ENCODE peak calls at places on chromosomes 16 and 17, in ten cellular contexts. L is fibroblast of lung, Q is neural crest cell, F is gastrocnemius medialis, V is DND-41, X is H9, U is fibroblast of mammary gland, O is choroid plexus epithelial cell, W is GM12865, Z is upper lobe of right lung. P is an unnamed sample.

GRCh38 chr17:9408381-9408780 is 167.2 kb downstream of the STX8 start:
- DNase-seq in L (peak), Q (no peak), F (no peak), V (no peak), X (no peak), U (peak), O (peak), W (no peak), Z (no peak), P (no peak)

GRCh38 chr17:48468299-48468698 is 38.3 kb upstream of the SKAP1 start:
- DNase-seq in L (no peak), Q (no peak), F (no peak), V (no peak), X (no peak), U (no peak), O (no peak), W (no peak), Z (no peak), P (no peak)

GRCh38 chr17:18041776-18042175 is 2.6 kb downstream of the GID4 start:
- DNase-seq in L (peak), Q (no peak), F (peak), V (no peak), X (no peak), U (peak), O (peak), W (no peak), Z (no peak), P (no peak)

GRCh38 chr17:59706900-59707181 is 389 bp downstream of the PTRH2 start:
- DNase-seq in L (no peak), Q (no peak), F (no peak), V (no peak), X (no peak), U (no peak), O (no peak), W (no peak), Z (no peak), P (no peak)

GRCh38 chr16:23534868-23535860 is 22.0 kb downstream of the EARS2 start:
- DNase-seq in L (no peak), Q (no peak), F (no peak), V (no peak), X (no peak), U (no peak), O (no peak), W (no peak), Z (no peak), P (no peak)

GRCh38 chr17:17849147-17849820 is 12.5 kb upstream of the SREBF1 start:
- DNase-seq in L (peak), Q (no peak), F (peak), V (peak), X (no peak), U (peak), O (peak), W (peak), Z (peak), P (no peak)

GRCh38 chr17:82047379-82047778 is 4.2 kb downstream of the RFNG start:
- DNase-seq in L (no peak), Q (no peak), F (no peak), V (no peak), X (no peak), U (no peak), O (no peak), W (no peak), Z (no peak), P (no peak)

GRCh38 chr16:83967838-83968482 is at the start of gene NECAB2:
- DNase-seq in L (no peak), Q (peak), F (no peak), V (no peak), X (no peak), U (peak), O (peak), W (peak), Z (no peak), P (peak)

GRCh38 chr17:75590314-75590761 is 2.7 kb downstream of the MYO15B start:
- DNase-seq in L (no peak), Q (no peak), F (no peak), V (no peak), X (peak), U (no peak), O (no peak), W (no peak), Z (no peak), P (no peak)

GRCh38 chr16:6804461-6804860 is 528.2 kb upstream of the RBFOX1 start:
- DNase-seq in L (no peak), Q (no peak), F (no peak), V (no peak), X (no peak), U (no peak), O (no peak), W (no peak), Z (no peak), P (no peak)

GRCh38 chr16:58040945-58041627 is 15.5 kb downstream of the MMP15 start:
- DNase-seq in L (no peak), Q (no peak), F (no peak), V (no peak), X (no peak), U (no peak), O (no peak), W (no peak), Z (peak), P (no peak)

GRCh38 chr17:819251-819650 is 37.1 kb downstream of the MRM3 start:
- DNase-seq in L (no peak), Q (no peak), F (no peak), V (no peak), X (no peak), U (no peak), O (no peak), W (no peak), Z (no peak), P (no peak)

GRCh38 chr17:7586673-7587419 is 3.0 kb downstream of the SOX15 start:
- DNase-seq in L (no peak), Q (no peak), F (no peak), V (no peak), X (peak), U (no peak), O (no peak), W (no peak), Z (no peak), P (no peak)

GRCh38 chr17:20852541-20853370 is 190.1 kb downstream of the USP22 start:
- DNase-seq in L (peak), Q (peak), F (no peak), V (no peak), X (peak), U (no peak), O (peak), W (peak), Z (no peak), P (no peak)

GRCh38 chr17:82767041-82767754 is 15.3 kb downstream of the TBCD start:
- DNase-seq in L (peak), Q (peak), F (no peak), V (peak), X (peak), U (peak), O (peak), W (peak), Z (no peak), P (no peak)

GRCh38 chr17:5209396-5209795 is 17.7 kb upstream of the ZNF594 start:
- DNase-seq in L (peak), Q (no peak), F (no peak), V (no peak), X (no peak), U (peak), O (peak), W (no peak), Z (no peak), P (no peak)

GRCh38 chr16:53817117-53817516 is 113.2 kb downstream of the FTO start:
- DNase-seq in L (peak), Q (no peak), F (no peak), V (no peak), X (no peak), U (peak), O (peak), W (no peak), Z (no peak), P (no peak)

GRCh38 chr16:69626256-69626655 is 60.5 kb downstream of the NFAT5 start:
- DNase-seq in L (peak), Q (no peak), F (no peak), V (no peak), X (no peak), U (peak), O (peak), W (no peak), Z (no peak), P (no peak)

GRCh38 chr17:63622571-63623390 is 564 bp downstream of the MAP3K3 start:
- DNase-seq in L (peak), Q (peak), F (peak), V (peak), X (peak), U (peak), O (peak), W (peak), Z (peak), P (peak)

GRCh38 chr17:20022701-20023100 is 13.5 kb downstream of the SPECC1 start:
- DNase-seq in L (no peak), Q (no peak), F (no peak), V (no peak), X (no peak), U (peak), O (no peak), W (no peak), Z (no peak), P (no peak)

GRCh38 chr16:80680839-80681238 is 123.6 kb downstream of the CDYL2 start:
- DNase-seq in L (no peak), Q (no peak), F (no peak), V (no peak), X (no peak), U (no peak), O (no peak), W (no peak), Z (no peak), P (no peak)

GRCh38 chr17:7282752-7283321 is 1.3 kb downstream of the SLC2A4 start:
- DNase-seq in L (peak), Q (no peak), F (peak), V (no peak), X (no peak), U (no peak), O (no peak), W (no peak), Z (no peak), P (no peak)

GRCh38 chr16:86772671-86773338 is 194.5 kb downstream of the FOXL1 start:
- DNase-seq in L (no peak), Q (no peak), F (no peak), V (no peak), X (no peak), U (peak), O (peak), W (no peak), Z (no peak), P (no peak)

GRCh38 chr16:28093383-28093725 is 29.8 kb upstream of the GSG1L start:
- DNase-seq in L (no peak), Q (no peak), F (no peak), V (no peak), X (no peak), U (no peak), O (no peak), W (no peak), Z (no peak), P (no peak)

GRCh38 chr17:55448681-55449080 is 27.0 kb upstream of the MMD start:
- DNase-seq in L (peak), Q (no peak), F (no peak), V (no peak), X (no peak), U (peak), O (peak), W (no peak), Z (no peak), P (no peak)

GRCh38 chr17:57675427-57675826 is 69.7 kb downstream of the CCDC182 start:
- DNase-seq in L (no peak), Q (no peak), F (no peak), V (no peak), X (no peak), U (no peak), O (no peak), W (no peak), Z (no peak), P (no peak)

DNA sequence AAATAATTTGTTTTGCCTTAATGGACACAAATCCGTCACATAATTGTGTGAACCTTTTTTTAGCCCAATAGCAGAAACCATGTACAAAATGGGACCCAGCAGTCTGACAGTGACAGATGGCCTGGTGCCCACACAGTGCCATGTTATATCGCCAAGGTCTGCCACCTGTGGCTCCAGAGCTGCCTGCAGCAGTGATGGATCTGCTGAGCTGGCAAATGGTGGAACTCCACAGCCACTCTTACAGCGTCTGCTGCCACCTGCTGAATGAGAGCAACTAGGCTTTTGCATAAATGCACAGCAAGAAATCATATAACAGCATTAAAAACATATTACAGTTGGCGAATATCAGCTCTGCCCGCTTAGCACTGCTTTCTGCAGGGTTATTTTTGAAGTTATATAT is 59.4 kb downstream of the NUP93 start:
- DNase-seq in L (peak), Q (no peak), F (peak), V (peak), X (no peak), U (peak), O (peak), W (peak), Z (no peak), P (no peak)
- TF ChIP-seq CTCF in L (peak), Q (no peak), F (no peak), V (peak), X (peak), U (peak), O (peak), W (peak), Z (peak), P (no peak)

DNA sequence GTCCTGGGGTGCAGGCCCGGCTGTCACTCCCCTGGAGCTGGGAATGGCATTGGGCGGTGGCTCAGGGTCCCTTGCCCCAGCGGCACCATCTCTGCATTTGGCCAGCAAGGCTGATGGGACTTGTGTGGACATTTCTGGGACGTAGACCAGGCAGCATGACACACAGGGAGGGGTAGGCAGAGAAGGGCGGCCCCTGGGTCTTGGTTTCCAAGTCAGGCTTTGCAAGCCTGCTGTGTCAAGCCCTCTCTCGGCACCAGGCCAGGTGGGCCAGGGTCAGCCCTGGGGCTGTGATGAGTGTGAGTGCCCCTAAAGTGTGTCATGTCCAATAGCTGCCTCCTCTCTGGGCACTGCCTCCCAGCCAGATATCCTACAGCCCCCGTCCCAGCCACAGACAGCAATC is 335.2 kb downstream of the SEC14L1 start:
- DNase-seq in L (no peak), Q (no peak), F (no peak), V (no peak), X (no peak), U (peak), O (no peak), W (no peak), Z (no peak), P (no peak)
- TF ChIP-seq CTCF in L (no peak), Q (no peak), F (no peak), V (no peak), X (no peak), U (no peak), O (no peak), W (no peak), Z (no peak), P (no peak)

GRCh38 chr17:73003487-73003886 is 89.0 kb downstream of the SLC39A11 start:
- DNase-seq in L (no peak), Q (no peak), F (no peak), V (no peak), X (peak), U (no peak), O (no peak), W (no peak), Z (no peak), P (no peak)
- TF ChIP-seq CTCF in L (no peak), Q (no peak), F (no peak), V (no peak), X (no peak), U (no peak), O (no peak), W (no peak), Z (no peak), P (no peak)

GRCh38 chr17:37791434-37791833 is 46.6 kb upstream of the HNF1B start:
- DNase-seq in L (peak), Q (no peak), F (no peak), V (peak), X (peak), U (peak), O (peak), W (peak), Z (no peak), P (no peak)
- TF ChIP-seq CTCF in L (peak), Q (peak), F (no peak), V (peak), X (peak), U (peak), O (peak), W (peak), Z (peak), P (peak)

DNA sequence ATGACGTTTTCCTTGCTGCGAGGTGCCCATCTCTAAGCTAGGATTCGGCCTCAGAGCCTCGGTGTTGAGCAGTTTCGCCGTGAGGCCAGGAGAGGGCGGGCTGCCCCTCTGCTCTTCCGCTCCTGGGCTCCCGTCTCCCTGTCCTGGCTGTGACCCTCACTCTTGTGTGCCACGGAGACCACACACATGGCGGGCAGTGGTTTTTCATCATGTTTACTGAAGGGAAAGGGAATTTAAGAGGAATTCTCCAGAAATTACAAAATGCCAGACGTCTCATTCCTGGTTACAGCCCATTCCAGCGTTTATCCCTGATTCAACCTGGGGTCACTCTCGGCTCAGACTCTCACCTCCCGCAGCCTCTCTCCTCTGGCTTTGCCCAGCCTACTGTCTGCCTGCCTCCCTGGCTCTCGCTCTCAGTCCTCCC is 96.8 kb upstream of the ELAC2 start:
- DNase-seq in L (peak), Q (peak), F (no peak), V (peak), X (peak), U (peak), O (peak), W (peak), Z (no peak), P (peak)
- TF ChIP-seq CTCF in L (peak), Q (peak), F (no peak), V (peak), X (peak), U (peak), O (peak), W (peak), Z (peak), P (peak)